ENCODE peak calls at places on chromosome 14, in eight cellular contexts. L, G, E, T, V, P, Y and A are unnamed samples.

GRCh38 chr14:89304972-89305703 is 111.9 kb downstream of the FOXN3 start:
- DNase-seq in Y (no peak), P (no peak), T (peak; percentile 77), E (peak; percentile 30), V (no peak), L (peak; percentile 75), G (peak; percentile 39), A (no peak)

GRCh38 chr14:66802962-66803361 is 295.0 kb downstream of the GPHN start:
- DNase-seq in P (no peak), G (no peak), Y (no peak), T (no peak), E (no peak), L (no peak), V (no peak), A (no peak)

GRCh38 chr14:55581011-55581806 is 1.2 kb downstream of the KTN1 start:
- DNase-seq in T (peak; percentile 72), G (peak; percentile 31), V (no peak), P (peak; percentile 23), Y (peak; percentile 77), E (peak; percentile 35), L (peak; percentile 62), A (peak; percentile 44)

GRCh38 chr14:49405291-49405690 is 180.9 kb downstream of the RPS29 start:
- DNase-seq in G (no peak), Y (no peak), L (no peak), T (no peak), V (no peak), E (no peak), P (no peak), A (no peak)

GRCh38 chr14:96888158-96888557 is 91.0 kb downstream of the VRK1 start:
- DNase-seq in P (no peak), E (no peak), Y (no peak), L (peak; percentile 18), T (no peak), G (no peak), V (no peak), A (no peak)

GRCh38 chr14:74242055-74243042 is 3.1 kb downstream of the VSX2 start:
- DNase-seq in Y (no peak), T (no peak), L (no peak), E (no peak), P (no peak), G (no peak), V (no peak), A (no peak)

GRCh38 chr14:73815849-73816816 is 35.5 kb upstream of the PTGR2 start:
- DNase-seq in P (no peak), T (no peak), Y (no peak), V (no peak), L (no peak), E (no peak), G (no peak), A (peak; percentile 25)

GRCh38 chr14:29528889-29529288 is 398.8 kb downstream of the PRKD1 start:
- DNase-seq in V (no peak), L (no peak), G (no peak), P (no peak), E (no peak), T (no peak), Y (no peak), A (no peak)

GRCh38 chr14:101855958-101856357 is 94.4 kb downstream of the PPP2R5C start:
- DNase-seq in P (no peak), T (no peak), V (no peak), Y (no peak), G (no peak), E (no peak), L (no peak), A (no peak)

DNA sequence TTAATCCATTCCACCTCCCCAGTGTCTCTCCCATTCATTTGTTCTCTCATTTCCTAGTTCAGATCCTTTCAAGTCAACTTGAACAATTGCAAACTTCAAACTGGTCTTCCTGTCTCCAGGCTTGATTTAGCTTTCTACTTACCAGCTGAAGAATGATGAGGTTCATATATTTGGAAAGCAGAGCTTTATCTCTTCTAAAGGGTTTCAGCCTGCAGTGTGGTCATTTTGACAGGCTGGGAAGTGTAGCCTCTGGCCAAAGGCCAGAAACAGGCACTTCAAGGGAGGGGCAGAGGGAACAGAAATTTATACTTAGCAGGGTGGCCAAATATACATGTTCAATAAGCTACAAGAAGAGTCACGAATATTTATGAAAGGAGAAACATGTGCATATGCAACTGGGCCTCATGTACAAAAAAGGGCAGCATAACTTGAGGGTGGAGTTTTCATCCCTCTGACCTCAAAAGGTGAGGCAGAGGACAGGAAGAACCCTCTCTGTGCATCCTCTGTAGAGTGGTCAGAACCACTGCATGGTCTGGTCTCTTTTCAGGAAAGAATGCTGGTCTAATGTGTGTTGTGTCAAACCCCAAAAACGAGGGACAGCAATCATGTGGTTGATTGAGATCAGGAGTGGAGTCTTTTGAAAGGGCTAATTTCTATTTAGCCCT is 34.0 kb upstream of the HECTD1 start:
- DNase-seq in L (no peak), P (no peak), G (no peak), V (no peak), Y (no peak), E (no peak), T (no peak), A (no peak)
- H3K4me3 ChIP-seq in L (no peak overlapping the region), P (no peak overlapping the region), G (no peak overlapping the region), V (peak overlapping the region; percentile 31), Y (no peak overlapping the region), E (no peak overlapping the region), T (peak overlapping the region; percentile 52), A (no peak overlapping the region)

GRCh38 chr14:91078095-91078737 is 17.8 kb upstream of the RPS6KA5 start:
- DNase-seq in E (no peak), V (no peak), T (no peak), G (no peak), Y (no peak), P (no peak), L (peak; percentile 27), A (no peak)

GRCh38 chr14:91070572-91070971 is 10.1 kb upstream of the RPS6KA5 start:
- DNase-seq in V (no peak), T (no peak), Y (no peak), E (no peak), P (no peak), L (no peak), G (no peak), A (no peak)

GRCh38 chr14:91075553-91075952 is 15.1 kb upstream of the RPS6KA5 start:
- DNase-seq in P (no peak), Y (no peak), L (no peak), T (no peak), E (no peak), V (no peak), G (no peak), A (no peak)
- H3K4me3 ChIP-seq in P (no peak overlapping the region), Y (no peak overlapping the region), L (no peak overlapping the region), T (no peak overlapping the region), E (no peak overlapping the region), V (no peak overlapping the region), G (no peak overlapping the region), A (no peak overlapping the region)

DNA sequence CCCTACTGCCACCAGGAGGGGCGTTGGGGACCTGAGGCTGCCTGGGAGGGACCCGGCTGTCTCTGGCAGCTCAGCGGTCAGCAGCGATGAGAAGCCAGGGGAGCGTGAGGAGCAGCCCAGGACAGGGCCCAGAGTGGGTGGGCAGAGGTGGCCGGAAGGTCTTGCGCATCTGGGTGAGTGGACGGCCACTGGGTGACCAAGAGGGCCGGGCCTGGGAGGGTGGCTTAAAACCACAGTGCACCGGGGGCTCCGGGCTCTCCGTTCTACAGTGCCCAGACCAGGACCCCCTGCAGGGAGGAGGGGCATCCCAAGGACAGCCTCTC is 10.0 kb downstream of the INF2 start:
- DNase-seq in V (no peak), E (no peak), P (no peak), T (no peak), L (no peak), Y (no peak), G (no peak), A (no peak)
- H3K4me3 ChIP-seq in V (peak overlapping the region; percentile 12), E (no peak overlapping the region), P (no peak overlapping the region), T (peak overlapping the region; percentile 33), L (no peak overlapping the region), Y (no peak overlapping the region), G (no peak overlapping the region), A (no peak overlapping the region)

DNA sequence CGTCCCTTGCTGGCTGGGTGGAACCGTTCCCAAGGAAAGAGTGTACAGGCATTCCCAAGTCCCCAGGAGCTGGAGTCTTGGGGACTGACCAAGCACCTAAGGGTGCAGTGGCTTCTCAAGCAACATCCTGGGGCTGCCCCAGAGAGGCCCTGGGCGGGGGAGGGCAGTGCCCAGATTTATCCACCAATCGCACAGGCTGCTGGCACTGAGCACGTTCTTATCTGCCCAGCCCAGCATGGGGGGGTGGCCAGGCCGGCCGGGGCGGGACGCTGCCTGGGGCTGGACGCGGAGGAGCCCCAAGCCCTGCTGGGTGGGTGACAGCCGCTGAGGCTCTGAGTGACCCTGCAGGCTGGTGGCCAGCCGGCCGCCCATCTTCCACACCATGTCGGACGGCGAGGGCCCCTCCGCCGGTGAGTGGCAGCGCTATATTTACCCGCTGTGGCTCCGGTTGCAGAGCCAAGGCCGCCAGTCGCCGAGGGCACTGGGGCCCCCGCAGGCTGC is 53.4 kb downstream of the CYP46A1 start:
- DNase-seq in P (peak; percentile 59), Y (no peak), G (no peak), V (no peak), L (no peak), T (no peak), E (peak; percentile 74), A (peak; percentile 67)
- H3K4me3 ChIP-seq in P (peak overlapping the region; percentile 29), Y (no peak overlapping the region), G (peak overlapping the region; percentile 34), V (peak overlapping the region; percentile 67), L (no peak overlapping the region), T (peak overlapping the region; percentile 68), E (no peak overlapping the region), A (no peak overlapping the region)